ENCODE peak calls at places on chromosomes 11 and 22, in nine cellular contexts. L, N, W, D, A, G, P, X and H are unnamed samples.

GRCh38 chr11:28702450-28702790 is 594.2 kb downstream of the METTL15 start:
- DNase-seq in L (no peak), N (no peak), W (no peak), D (no peak), A (no peak), G (no peak), P (no peak), X (peak), H (no peak)

GRCh38 chr11:1830119-1830499 is 4.7 kb upstream of the SYT8 start:
- DNase-seq in L (peak), N (no peak), W (no peak), D (no peak), A (no peak), G (no peak), P (no peak), X (peak), H (no peak)

GRCh38 chr22:26527167-26527566 is 14.9 kb upstream of the TFIP11 start:
- DNase-seq in L (no peak), N (no peak), W (no peak), D (no peak), A (no peak), G (no peak), P (no peak), X (no peak), H (no peak)

GRCh38 chr11:134483291-134483690 is 71.2 kb upstream of the B3GAT1 start:
- DNase-seq in L (peak), N (no peak), W (no peak), D (no peak), A (no peak), G (no peak), P (no peak), X (no peak), H (no peak)

GRCh38 chr11:26399336-26399735 is 67.4 kb downstream of the ANO3 start:
- DNase-seq in L (no peak), N (no peak), W (no peak), D (no peak), A (no peak), G (peak), P (no peak), X (no peak), H (no peak)

GRCh38 chr11:89182773-89183172 is 5.1 kb downstream of the TYR start:
- DNase-seq in L (no peak), N (no peak), W (no peak), D (no peak), A (no peak), G (no peak), P (no peak), X (no peak), H (no peak)

GRCh38 chr11:50298182-50298988 is 265.7 kb downstream of the OR4C45 start:
- DNase-seq in L (no peak), N (no peak), W (no peak), D (no peak), A (no peak), G (no peak), P (no peak), X (peak), H (no peak)

GRCh38 chr22:41052661-41053490 is 39.5 kb upstream of the EP300 start:
- DNase-seq in L (no peak), N (no peak), W (peak), D (no peak), A (no peak), G (no peak), P (no peak), X (peak), H (peak)

GRCh38 chr11:127003260-127003981 is 2.9 kb upstream of the KIRREL3 start:
- DNase-seq in L (peak), N (no peak), W (no peak), D (peak), A (peak), G (peak), P (no peak), X (peak), H (no peak)

GRCh38 chr22:49666146-49666809 is 161.4 kb downstream of the BRD1 start:
- DNase-seq in L (no peak), N (no peak), W (no peak), D (no peak), A (no peak), G (no peak), P (no peak), X (no peak), H (no peak)

GRCh38 chr11:125166347-125166841 is 1.8 kb downstream of the PKNOX2 start:
- DNase-seq in L (peak), N (no peak), W (no peak), D (no peak), A (no peak), G (no peak), P (no peak), X (peak), H (no peak)

GRCh38 chr11:96340555-96340885 is 2.5 kb downstream of the MAML2 start:
- DNase-seq in L (no peak), N (no peak), W (no peak), D (peak), A (no peak), G (no peak), P (no peak), X (no peak), H (no peak)

GRCh38 chr22:49751968-49752597 is 75.6 kb downstream of the BRD1 start:
- DNase-seq in L (no peak), N (no peak), W (no peak), D (no peak), A (no peak), G (no peak), P (no peak), X (no peak), H (no peak)

GRCh38 chr22:44360686-44361381 is 48.1 kb upstream of the SHISAL1 start:
- DNase-seq in L (peak), N (no peak), W (peak), D (peak), A (no peak), G (no peak), P (no peak), X (peak), H (no peak)

GRCh38 chr22:29326481-29326880 is 11.0 kb upstream of the RASL10A start:
- DNase-seq in L (no peak), N (no peak), W (no peak), D (no peak), A (no peak), G (no peak), P (no peak), X (peak), H (no peak)

GRCh38 chr11:59456661-59457060 is at the start of gene OR4D6:
- DNase-seq in L (no peak), N (no peak), W (no peak), D (no peak), A (no peak), G (no peak), P (no peak), X (no peak), H (no peak)

GRCh38 chr11:124758355-124759267 is 3.5 kb downstream of the ESAM start:
- DNase-seq in L (peak), N (peak), W (peak), D (peak), A (no peak), G (peak), P (peak), X (peak), H (no peak)

GRCh38 chr22:40728731-40729189 is 49.5 kb downstream of the MCHR1 start:
- DNase-seq in L (no peak), N (peak), W (no peak), D (no peak), A (no peak), G (peak), P (no peak), X (no peak), H (no peak)

GRCh38 chr11:56716379-56716854 is 17.5 kb downstream of the OR9G1 start:
- DNase-seq in L (no peak), N (no peak), W (no peak), D (no peak), A (no peak), G (no peak), P (no peak), X (no peak), H (no peak)

GRCh38 chr22:44737414-44738346 is 14.7 kb upstream of the ARHGAP8 start:
- DNase-seq in L (no peak), N (no peak), W (no peak), D (no peak), A (no peak), G (no peak), P (no peak), X (no peak), H (no peak)

GRCh38 chr11:1546077-1546535 is 26.0 kb downstream of the DUSP8 start:
- DNase-seq in L (peak), N (no peak), W (no peak), D (no peak), A (no peak), G (no peak), P (no peak), X (no peak), H (no peak)

GRCh38 chr11:122745111-122745510 is 89.6 kb downstream of the UBASH3B start:
- DNase-seq in L (no peak), N (no peak), W (no peak), D (no peak), A (no peak), G (no peak), P (no peak), X (no peak), H (no peak)

GRCh38 chr11:11972148-11972547 is 36.3 kb downstream of the DKK3 start:
- DNase-seq in L (no peak), N (no peak), W (no peak), D (no peak), A (no peak), G (no peak), P (no peak), X (no peak), H (no peak)

GRCh38 chr11:112504056-112504455 is 243.4 kb upstream of the PLET1 start:
- DNase-seq in L (no peak), N (no peak), W (no peak), D (no peak), A (no peak), G (no peak), P (no peak), X (no peak), H (peak)

GRCh38 chr11:13928566-13929251 is 33.8 kb upstream of the SPON1 start:
- DNase-seq in L (no peak), N (no peak), W (peak), D (peak), A (no peak), G (peak), P (no peak), X (peak), H (peak)